ENCODE peak calls at places on chromosomes 7 and 10, in ten cellular contexts. One of them, this sample, is unnamed.

GRCh38 chr7:47672267-47672920 is 90.5 kb upstream of the TNS3 start:
- DNase-seq in GM06990: peak
- DNase-seq in kidney: no peak
- DNase-seq in endothelial cell: no peak
- DNase-seq in activated T-cell treated with anti-CD3 and anti-CD28 coated beads, Interleukin-2, amount 50 U/mL, for 24 hours: no peak
- DNase-seq in occipital lobe: no peak
- DNase-seq in HT1080: no peak
- DNase-seq in Kasumi-1: no peak
- DNase-seq in KG1: no peak
- DNase-seq in pancreas: no peak
- DNase-seq in this sample: no peak

GRCh38 chr7:132393789-132394261 is 182.4 kb downstream of the PLXNA4 start:
- DNase-seq in GM06990: no peak
- DNase-seq in kidney: peak
- DNase-seq in endothelial cell: no peak
- DNase-seq in activated T-cell treated with anti-CD3 and anti-CD28 coated beads, Interleukin-2, amount 50 U/mL, for 24 hours: no peak
- DNase-seq in occipital lobe: no peak
- DNase-seq in HT1080: peak
- DNase-seq in Kasumi-1: no peak
- DNase-seq in KG1: no peak
- DNase-seq in pancreas: no peak
- DNase-seq in this sample: no peak

GRCh38 chr10:119315128-119316001 is 108.0 kb downstream of the GRK5 start:
- DNase-seq in GM06990: peak
- DNase-seq in kidney: peak
- DNase-seq in endothelial cell: no peak
- DNase-seq in activated T-cell treated with anti-CD3 and anti-CD28 coated beads, Interleukin-2, amount 50 U/mL, for 24 hours: peak
- DNase-seq in occipital lobe: no peak
- DNase-seq in HT1080: peak
- DNase-seq in Kasumi-1: peak
- DNase-seq in KG1: no peak
- DNase-seq in pancreas: no peak
- DNase-seq in this sample: no peak

GRCh38 chr7:47153076-47153475 is 428.8 kb downstream of the TNS3 start:
- DNase-seq in GM06990: no peak
- DNase-seq in kidney: no peak
- DNase-seq in endothelial cell: no peak
- DNase-seq in activated T-cell treated with anti-CD3 and anti-CD28 coated beads, Interleukin-2, amount 50 U/mL, for 24 hours: no peak
- DNase-seq in occipital lobe: no peak
- DNase-seq in HT1080: peak
- DNase-seq in Kasumi-1: no peak
- DNase-seq in KG1: no peak
- DNase-seq in pancreas: no peak
- DNase-seq in this sample: no peak

GRCh38 chr7:90892213-90892612 is 296.1 kb downstream of the CDK14 start:
- DNase-seq in GM06990: no peak
- DNase-seq in kidney: no peak
- DNase-seq in endothelial cell: no peak
- DNase-seq in activated T-cell treated with anti-CD3 and anti-CD28 coated beads, Interleukin-2, amount 50 U/mL, for 24 hours: no peak
- DNase-seq in occipital lobe: no peak
- DNase-seq in HT1080: peak
- DNase-seq in Kasumi-1: no peak
- DNase-seq in KG1: no peak
- DNase-seq in pancreas: no peak
- DNase-seq in this sample: no peak

GRCh38 chr10:132337019-132337418 is 5.0 kb downstream of the LRRC27 start:
- DNase-seq in GM06990: no peak
- DNase-seq in kidney: no peak
- DNase-seq in endothelial cell: no peak
- DNase-seq in activated T-cell treated with anti-CD3 and anti-CD28 coated beads, Interleukin-2, amount 50 U/mL, for 24 hours: peak
- DNase-seq in occipital lobe: no peak
- DNase-seq in HT1080: no peak
- DNase-seq in Kasumi-1: no peak
- DNase-seq in KG1: no peak
- DNase-seq in pancreas: no peak
- DNase-seq in this sample: no peak

GRCh38 chr7:50336909-50337703 is 32.6 kb downstream of the IKZF1 start:
- DNase-seq in GM06990: no peak
- DNase-seq in kidney: no peak
- DNase-seq in endothelial cell: no peak
- DNase-seq in activated T-cell treated with anti-CD3 and anti-CD28 coated beads, Interleukin-2, amount 50 U/mL, for 24 hours: peak
- DNase-seq in occipital lobe: no peak
- DNase-seq in HT1080: no peak
- DNase-seq in Kasumi-1: no peak
- DNase-seq in KG1: no peak
- DNase-seq in pancreas: no peak
- DNase-seq in this sample: no peak

GRCh38 chr10:75922435-75922834 is 491.0 kb downstream of the LRMDA start:
- DNase-seq in GM06990: no peak
- DNase-seq in kidney: no peak
- DNase-seq in endothelial cell: no peak
- DNase-seq in activated T-cell treated with anti-CD3 and anti-CD28 coated beads, Interleukin-2, amount 50 U/mL, for 24 hours: no peak
- DNase-seq in occipital lobe: no peak
- DNase-seq in HT1080: no peak
- DNase-seq in Kasumi-1: peak
- DNase-seq in KG1: no peak
- DNase-seq in pancreas: no peak
- DNase-seq in this sample: no peak

GRCh38 chr10:92575961-92576360 is 2.1 kb upstream of the IDE start:
- DNase-seq in GM06990: no peak
- DNase-seq in kidney: no peak
- DNase-seq in endothelial cell: no peak
- DNase-seq in activated T-cell treated with anti-CD3 and anti-CD28 coated beads, Interleukin-2, amount 50 U/mL, for 24 hours: no peak
- DNase-seq in occipital lobe: no peak
- DNase-seq in HT1080: peak
- DNase-seq in Kasumi-1: peak
- DNase-seq in KG1: no peak
- DNase-seq in pancreas: no peak
- DNase-seq in this sample: no peak

GRCh38 chr10:131843089-131843595 is 57.7 kb upstream of the PPP2R2D start:
- DNase-seq in GM06990: no peak
- DNase-seq in kidney: no peak
- DNase-seq in endothelial cell: no peak
- DNase-seq in activated T-cell treated with anti-CD3 and anti-CD28 coated beads, Interleukin-2, amount 50 U/mL, for 24 hours: peak
- DNase-seq in occipital lobe: no peak
- DNase-seq in HT1080: no peak
- DNase-seq in Kasumi-1: no peak
- DNase-seq in KG1: no peak
- DNase-seq in pancreas: peak
- DNase-seq in this sample: peak

GRCh38 chr7:6258440-6259182 is 13.8 kb downstream of the CYTH3 start:
- DNase-seq in GM06990: no peak
- DNase-seq in kidney: no peak
- DNase-seq in endothelial cell: no peak
- DNase-seq in activated T-cell treated with anti-CD3 and anti-CD28 coated beads, Interleukin-2, amount 50 U/mL, for 24 hours: no peak
- DNase-seq in occipital lobe: no peak
- DNase-seq in HT1080: no peak
- DNase-seq in Kasumi-1: no peak
- DNase-seq in KG1: no peak
- DNase-seq in pancreas: no peak
- DNase-seq in this sample: no peak